ENCODE peak calls at places on chromosomes 5 and 9, in six cellular contexts. K is retinal pigment epithelial cell; J is GM04504; V is heart right ventricle; P is stimulated activated CD4-positive, alpha-beta T cell treated with anti-CD3 and anti-CD28 coated beads, Interleukin-1b, Interleukin-23, amount 100 ng/mL, for 24 hours; R is activated T-helper 9 cell treated with anti-CD3 and anti-CD28 coated beads, Interleukin-2, amount 50 U/mL, for 16 hours. E is an unnamed sample.

GRCh38 chr5:318341-318897 is 3.1 kb upstream of the AHRR start:
- DNase-seq in K (no peak), J (peak; percentile 51), V (no peak), P (no peak), R (no peak), E (no peak)

GRCh38 chr5:148660346-148660660 is 6.0 kb upstream of the HTR4 start:
- DNase-seq in K (no peak), J (no peak), V (no peak), P (no peak), R (no peak), E (no peak)

GRCh38 chr9:96515629-96516470 is 65.9 kb downstream of the HABP4 start:
- DNase-seq in K (no peak), J (no peak), V (no peak), P (no peak), R (no peak), E (no peak)

GRCh38 chr5:10695055-10695649 is 65.9 kb downstream of the DAP start:
- DNase-seq in K (peak; percentile 59), J (peak; percentile 51), V (peak; percentile 71), P (no peak), R (no peak), E (no peak)

GRCh38 chr9:93223241-93224180 is 39.6 kb downstream of the WNK2 start:
- DNase-seq in K (peak; percentile 74), J (peak; percentile 26), V (peak; percentile 45), P (no peak), R (no peak), E (no peak)

GRCh38 chr5:10235350-10235749 is 14.3 kb downstream of the ATPSCKMT start:
- DNase-seq in K (no peak), J (no peak), V (no peak), P (no peak), R (no peak), E (no peak)

GRCh38 chr5:110463116-110463515 is 263.4 kb downstream of the TMEM232 start:
- DNase-seq in K (peak; percentile 49), J (peak; percentile 4), V (no peak), P (no peak), R (no peak), E (no peak)

GRCh38 chr5:114249838-114250237 is 112.0 kb upstream of the KCNN2 start:
- DNase-seq in K (no peak), J (no peak), V (no peak), P (no peak), R (no peak), E (no peak)

GRCh38 chr5:6286404-6286803 is 91.9 kb downstream of the MED10 start:
- DNase-seq in K (no peak), J (no peak), V (no peak), P (no peak), R (no peak), E (no peak)